ENCODE peak calls at places on chromosome 11, in six cellular contexts. W is A549, B is HepG2, X is endothelial cell of umbilical vein, I is K562, H is GM12878. Q is an unnamed sample.

GRCh38 chr11:108224908-108225786 is 2.3 kb downstream of the ATM start:
- DNase-seq in W (no peak), B (no peak), X (no peak), I (no peak), H (no peak), Q (peak; percentile 54)

GRCh38 chr11:72751293-72752087 is 718 bp downstream of the ARAP1 start:
- DNase-seq in W (no peak), B (no peak), X (no peak), I (peak; percentile 66), H (no peak), Q (no peak)

GRCh38 chr11:80487952-80488351 is 1047.1 kb upstream of the TENM4 start:
- DNase-seq in W (no peak), B (no peak), X (no peak), I (no peak), H (no peak), Q (no peak)

GRCh38 chr11:17459211-17459610 is 17.4 kb downstream of the ABCC8 start:
- DNase-seq in W (no peak), B (no peak), X (no peak), I (no peak), H (no peak), Q (no peak)

GRCh38 chr11:97336064-97336463 is 946.3 kb downstream of the JRKL start:
- DNase-seq in W (no peak), B (no peak), X (no peak), I (no peak), H (no peak), Q (no peak)

GRCh38 chr11:58573451-58574104 is 2.1 kb downstream of the LPXN start:
- DNase-seq in W (peak; percentile 54), B (no peak), X (peak; percentile 74), I (no peak), H (no peak), Q (peak; percentile 84)

GRCh38 chr11:95306816-95307215 is 75.8 kb upstream of the SESN3 start:
- DNase-seq in W (no peak), B (no peak), X (no peak), I (no peak), H (no peak), Q (no peak)

GRCh38 chr11:17915500-17916143 is 97.2 kb downstream of the SERGEF start:
- DNase-seq in W (no peak), B (no peak), X (no peak), I (no peak), H (no peak), Q (no peak)

GRCh38 chr11:120703358-120704152 is 192.0 kb downstream of the GRIK4 start:
- DNase-seq in W (no peak), B (no peak), X (no peak), I (no peak), H (peak; percentile 77), Q (no peak)

GRCh38 chr11:74839971-74840370 is 91.3 kb downstream of the RNF169 start:
- DNase-seq in W (no peak), B (no peak), X (peak; percentile 58), I (peak; percentile 29), H (no peak), Q (peak; percentile 24)

DNA sequence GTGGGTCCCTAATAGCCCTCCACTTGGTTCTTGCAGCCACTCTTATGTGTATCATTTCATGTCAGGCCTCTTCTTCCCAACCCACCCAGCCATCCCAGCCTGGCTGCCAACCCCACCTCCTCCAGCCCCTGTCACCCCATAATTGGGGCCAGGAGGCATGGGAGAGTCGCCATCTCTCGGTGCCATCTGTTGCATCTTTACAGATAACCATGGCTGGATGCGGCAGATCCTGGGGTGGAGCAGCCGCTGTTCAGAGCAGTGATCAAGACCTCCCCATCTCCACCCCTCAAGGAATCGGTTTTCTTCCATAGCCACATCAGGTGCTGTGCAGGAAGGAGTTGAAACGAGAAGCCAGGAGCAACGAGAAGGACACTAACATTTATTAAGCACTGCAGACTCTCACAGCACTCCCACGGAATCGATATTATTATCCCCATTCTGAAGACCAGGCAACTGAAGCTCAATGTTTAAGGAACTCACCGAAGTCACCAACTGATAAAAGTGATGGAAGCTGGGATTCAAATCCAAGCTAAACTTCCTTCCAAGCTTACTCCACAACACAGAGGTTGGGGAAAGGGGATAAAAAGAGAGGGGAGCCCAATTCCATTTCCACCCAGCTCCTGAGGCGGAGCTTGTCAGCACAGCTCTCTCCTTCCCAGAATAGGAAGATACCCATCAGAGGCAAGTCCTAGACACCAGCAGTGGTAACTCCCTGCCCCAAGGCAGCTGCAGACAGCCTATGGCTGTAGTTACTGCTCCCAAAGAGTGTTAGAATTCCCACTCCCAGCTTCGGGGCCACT is 2.7 kb downstream of the SLC43A1 start:
- DNase-seq in W (no peak), B (no peak), X (no peak), I (peak; percentile 67), H (no peak), Q (no peak)
- TF ChIP-seq POLR2A in W (no peak), B (no peak), X (no peak), I (no peak), H (no peak), Q (no peak)

GRCh38 chr11:102864724-102865123 is 10.1 kb downstream of the MMP12 start:
- DNase-seq in W (no peak), B (no peak), X (no peak), I (no peak), H (no peak), Q (no peak)
- TF ChIP-seq MYC in W (no peak), B (no peak), X (no peak), I (no peak), H (no peak), Q (no peak)

GRCh38 chr11:1817511-1817910 is 17.3 kb upstream of the SYT8 start:
- DNase-seq in W (no peak), B (no peak), X (no peak), I (no peak), H (no peak), Q (no peak)
- TF ChIP-seq POLR2A in W (no peak), B (no peak), X (no peak), I (no peak), H (no peak), Q (no peak)

GRCh38 chr11:12746593-12747097 is 72.4 kb downstream of the TEAD1 start:
- DNase-seq in W (peak; percentile 52), B (peak; percentile 29), X (no peak), I (peak; percentile 92), H (no peak), Q (peak; percentile 7)
- TF ChIP-seq MYC in W (no peak), B (no peak), X (no peak), I (peak; percentile 48), H (no peak), Q (no peak)

GRCh38 chr11:78156081-78156844 is 16.8 kb upstream of the ALG8 start:
- DNase-seq in W (no peak), B (peak; percentile 95), X (no peak), I (no peak), H (no peak), Q (no peak)
- TF ChIP-seq POLR2A in W (no peak), B (no peak), X (no peak), I (no peak), H (no peak), Q (no peak)

GRCh38 chr11:69088676-69089146 is 40.0 kb downstream of the TPCN2 start:
- DNase-seq in W (peak; percentile 83), B (peak; percentile 75), X (peak; percentile 76), I (peak; percentile 92), H (peak; percentile 28), Q (peak; percentile 85)
- TF ChIP-seq MYC in W (no peak), B (no peak), X (no peak), I (no peak), H (no peak), Q (peak; percentile 50)

GRCh38 chr11:65712633-65713076 is 603 bp downstream of the KAT5 start:
- DNase-seq in W (no peak), B (no peak), X (no peak), I (no peak), H (no peak), Q (no peak)

GRCh38 chr11:65711785-65712632 is at the start of gene KAT5:
- DNase-seq in W (peak; percentile 99), B (peak; percentile 95), X (peak; percentile 98), I (peak; percentile 96), H (peak; percentile 94), Q (peak; percentile 99)

GRCh38 chr11:65713212-65713969 is 1.3 kb downstream of the KAT5 start:
- DNase-seq in W (no peak), B (no peak), X (no peak), I (no peak), H (no peak), Q (no peak)

GRCh38 chr11:65716294-65716693 is 4.2 kb downstream of the KAT5 start:
- DNase-seq in W (no peak), B (no peak), X (no peak), I (no peak), H (no peak), Q (no peak)

GRCh38 chr11:65714433-65714832 is 2.4 kb downstream of the KAT5 start:
- DNase-seq in W (no peak), B (no peak), X (no peak), I (no peak), H (no peak), Q (no peak)
- TF ChIP-seq POLR2A in W (peak; percentile 4), B (no peak), X (no peak), I (peak; percentile 13), H (no peak), Q (no peak)

DNA sequence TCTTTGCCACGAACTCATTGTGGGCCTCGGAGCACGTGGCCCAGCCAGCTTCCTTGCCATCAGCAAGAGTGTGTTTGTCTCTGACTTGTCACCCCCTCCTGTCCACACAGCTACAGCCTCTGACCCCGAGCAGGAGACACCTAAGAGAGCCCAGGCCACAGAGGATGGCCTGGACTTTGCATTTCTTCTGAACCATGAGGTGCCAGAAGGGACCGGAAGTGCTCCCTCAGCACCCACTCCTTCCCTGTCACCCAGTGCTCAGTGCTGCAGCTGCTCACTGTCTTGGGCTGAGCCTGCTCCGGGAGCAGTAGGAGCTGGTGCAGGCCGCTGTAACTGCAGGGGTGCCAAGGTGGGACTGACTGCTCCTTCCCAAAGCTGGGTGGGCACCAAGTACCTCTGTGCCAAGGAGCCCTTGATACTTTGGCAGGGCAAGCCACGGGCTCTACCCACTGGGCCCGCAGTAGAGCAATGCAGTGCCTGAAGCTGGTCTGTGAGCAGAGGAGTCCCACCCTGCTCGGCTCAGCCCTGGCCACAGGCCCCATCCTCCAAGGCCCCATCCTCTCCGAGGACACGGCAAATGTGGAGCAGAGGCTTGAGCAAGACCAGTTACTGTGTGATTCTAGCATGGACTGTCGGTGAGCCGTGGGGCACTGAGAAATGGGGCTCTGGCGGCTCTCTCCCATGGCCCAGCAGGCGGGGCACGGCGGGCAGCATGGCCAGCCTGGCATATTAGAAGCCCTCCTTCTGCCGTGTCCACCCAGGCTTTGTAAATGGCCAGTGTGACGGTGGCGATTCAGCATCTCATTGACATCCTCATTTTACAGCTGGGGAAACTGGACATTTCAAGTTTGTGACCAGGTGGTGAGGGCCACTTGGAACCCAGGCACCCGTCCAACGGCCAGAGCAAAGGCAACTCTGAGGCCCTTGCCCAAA is 6.3 kb downstream of the GRK2 start:
- DNase-seq in W (no peak), B (no peak), X (no peak), I (no peak), H (no peak), Q (peak; percentile 65)
- TF ChIP-seq MYC in W (no peak), B (no peak), X (no peak), I (no peak), H (peak; percentile 32), Q (no peak)

DNA sequence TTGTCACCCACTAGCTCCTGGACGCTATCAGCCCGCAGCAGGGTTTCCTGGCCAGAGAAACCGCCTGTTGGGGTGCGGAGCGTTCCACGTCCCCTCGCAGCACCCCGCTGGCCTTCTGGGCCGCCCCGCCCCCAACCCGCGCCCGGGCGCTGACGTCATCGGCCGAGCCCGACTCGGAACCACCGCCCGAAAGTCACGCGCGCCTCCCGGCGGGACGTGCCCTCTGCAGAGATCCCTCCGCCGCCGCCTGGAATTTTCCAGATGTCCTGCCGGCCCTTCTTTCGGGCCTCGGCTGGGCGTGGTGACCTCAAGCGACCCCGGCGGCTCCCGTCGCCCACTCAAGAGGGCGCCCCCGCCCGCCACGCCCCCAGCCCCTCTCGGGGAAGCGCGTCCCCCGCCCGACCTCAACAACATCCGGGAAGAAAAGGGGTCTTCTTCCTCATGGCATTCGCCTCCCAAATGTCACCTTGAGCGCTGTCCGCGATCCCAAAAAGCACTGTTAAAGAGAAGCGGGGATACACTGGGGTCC is 430 bp upstream of the NEAT1 start:
- DNase-seq in W (peak; percentile 99), B (peak; percentile 93), X (peak; percentile 95), I (peak; percentile 91), H (no peak), Q (peak; percentile 95)
- TF ChIP-seq POLR2A in W (no peak), B (no peak), X (no peak), I (no peak), H (peak; percentile 61), Q (no peak)